ENCODE peak calls at places on chromosomes 1 and 21, in eight cellular contexts. One of them, this sample, is unnamed.

GRCh38 chr1:199223936-199224335 is 585.1 kb downstream of the PTPRC start:
- DNase-seq in CD8-positive, alpha-beta T cell: no peak
- DNase-seq in prostate gland: no peak
- DNase-seq in ovary: no peak
- DNase-seq in H9: no peak
- DNase-seq in suprapubic skin: no peak
- DNase-seq in AG04450: no peak
- DNase-seq in psoas muscle: no peak
- DNase-seq in this sample: no peak

GRCh38 chr1:171606402-171606941 is 15.6 kb upstream of the MYOCOS start:
- DNase-seq in CD8-positive, alpha-beta T cell: no peak
- DNase-seq in prostate gland: no peak
- DNase-seq in ovary: no peak
- DNase-seq in H9: no peak
- DNase-seq in suprapubic skin: no peak
- DNase-seq in AG04450: no peak
- DNase-seq in psoas muscle: no peak
- DNase-seq in this sample: no peak

GRCh38 chr1:203926025-203926540 is 64.7 kb downstream of the SNRPE start:
- DNase-seq in CD8-positive, alpha-beta T cell: no peak
- DNase-seq in prostate gland: no peak
- DNase-seq in ovary: no peak
- DNase-seq in H9: no peak
- DNase-seq in suprapubic skin: no peak
- DNase-seq in AG04450: peak; percentile 29
- DNase-seq in psoas muscle: no peak
- DNase-seq in this sample: no peak

GRCh38 chr1:232211149-232211548 is 418.8 kb downstream of the SIPA1L2 start:
- DNase-seq in CD8-positive, alpha-beta T cell: no peak
- DNase-seq in prostate gland: no peak
- DNase-seq in ovary: no peak
- DNase-seq in H9: peak; percentile 79
- DNase-seq in suprapubic skin: no peak
- DNase-seq in AG04450: no peak
- DNase-seq in psoas muscle: no peak
- DNase-seq in this sample: no peak

GRCh38 chr1:9265966-9266365 is 26.7 kb upstream of the SPSB1 start:
- DNase-seq in CD8-positive, alpha-beta T cell: no peak
- DNase-seq in prostate gland: no peak
- DNase-seq in ovary: peak; percentile 44
- DNase-seq in H9: no peak
- DNase-seq in suprapubic skin: no peak
- DNase-seq in AG04450: no peak
- DNase-seq in psoas muscle: no peak
- DNase-seq in this sample: no peak

GRCh38 chr1:50603274-50604271 is 180.3 kb upstream of the DMRTA2 start:
- DNase-seq in CD8-positive, alpha-beta T cell: no peak
- DNase-seq in prostate gland: peak; percentile 80
- DNase-seq in ovary: no peak
- DNase-seq in H9: no peak
- DNase-seq in suprapubic skin: no peak
- DNase-seq in AG04450: no peak
- DNase-seq in psoas muscle: no peak
- DNase-seq in this sample: no peak

GRCh38 chr1:110633646-110634030 is 27.5 kb upstream of the KCNA2 start:
- DNase-seq in CD8-positive, alpha-beta T cell: no peak
- DNase-seq in prostate gland: no peak
- DNase-seq in ovary: no peak
- DNase-seq in H9: no peak
- DNase-seq in suprapubic skin: no peak
- DNase-seq in AG04450: no peak
- DNase-seq in psoas muscle: no peak
- DNase-seq in this sample: no peak

GRCh38 chr1:54888080-54888733 is 1.2 kb upstream of the DHCR24 start:
- DNase-seq in CD8-positive, alpha-beta T cell: no peak
- DNase-seq in prostate gland: no peak
- DNase-seq in ovary: no peak
- DNase-seq in H9: peak; percentile 54
- DNase-seq in suprapubic skin: no peak
- DNase-seq in AG04450: no peak
- DNase-seq in psoas muscle: no peak
- DNase-seq in this sample: no peak

GRCh38 chr1:115135681-115136080 is 46.4 kb upstream of the TSPAN2 start:
- DNase-seq in CD8-positive, alpha-beta T cell: no peak
- DNase-seq in prostate gland: no peak
- DNase-seq in ovary: no peak
- DNase-seq in H9: no peak
- DNase-seq in suprapubic skin: no peak
- DNase-seq in AG04450: no peak
- DNase-seq in psoas muscle: no peak
- DNase-seq in this sample: no peak

GRCh38 chr1:46622341-46622740 is 5.7 kb upstream of the MOB3C start:
- DNase-seq in CD8-positive, alpha-beta T cell: no peak
- DNase-seq in prostate gland: no peak
- DNase-seq in ovary: no peak
- DNase-seq in H9: peak; percentile 56
- DNase-seq in suprapubic skin: no peak
- DNase-seq in AG04450: no peak
- DNase-seq in psoas muscle: no peak
- DNase-seq in this sample: no peak

GRCh38 chr21:38312822-38313221 is 56.0 kb downstream of the KCNJ15 start:
- DNase-seq in CD8-positive, alpha-beta T cell: no peak
- DNase-seq in prostate gland: no peak
- DNase-seq in ovary: no peak
- DNase-seq in H9: no peak
- DNase-seq in suprapubic skin: no peak
- DNase-seq in AG04450: no peak
- DNase-seq in psoas muscle: no peak
- DNase-seq in this sample: no peak

GRCh38 chr21:38308785-38309119 is 52.0 kb downstream of the KCNJ15 start:
- DNase-seq in CD8-positive, alpha-beta T cell: no peak
- DNase-seq in prostate gland: no peak
- DNase-seq in ovary: no peak
- DNase-seq in H9: no peak
- DNase-seq in suprapubic skin: no peak
- DNase-seq in AG04450: no peak
- DNase-seq in psoas muscle: no peak
- DNase-seq in this sample: no peak

GRCh38 chr21:38311765-38312164 is 55.0 kb downstream of the KCNJ15 start:
- DNase-seq in CD8-positive, alpha-beta T cell: no peak
- DNase-seq in prostate gland: no peak
- DNase-seq in ovary: no peak
- DNase-seq in H9: no peak
- DNase-seq in suprapubic skin: no peak
- DNase-seq in AG04450: no peak
- DNase-seq in psoas muscle: no peak
- DNase-seq in this sample: no peak

GRCh38 chr21:38310619-38311018 is 53.8 kb downstream of the KCNJ15 start:
- DNase-seq in CD8-positive, alpha-beta T cell: no peak
- DNase-seq in prostate gland: no peak
- DNase-seq in ovary: no peak
- DNase-seq in H9: no peak
- DNase-seq in suprapubic skin: no peak
- DNase-seq in AG04450: no peak
- DNase-seq in psoas muscle: no peak
- DNase-seq in this sample: no peak

GRCh38 chr21:38311091-38311490 is 54.3 kb downstream of the KCNJ15 start:
- DNase-seq in CD8-positive, alpha-beta T cell: no peak
- DNase-seq in prostate gland: no peak
- DNase-seq in ovary: no peak
- DNase-seq in H9: no peak
- DNase-seq in suprapubic skin: no peak
- DNase-seq in AG04450: no peak
- DNase-seq in psoas muscle: no peak
- DNase-seq in this sample: no peak
- H3K27ac ChIP-seq in CD8-positive, alpha-beta T cell: no peak overlapping the region
- H3K27ac ChIP-seq in prostate gland: no peak overlapping the region
- H3K27ac ChIP-seq in ovary: no peak overlapping the region
- H3K27ac ChIP-seq in H9: no peak overlapping the region
- H3K27ac ChIP-seq in suprapubic skin: no peak overlapping the region
- H3K27ac ChIP-seq in AG04450: no peak overlapping the region
- H3K27ac ChIP-seq in psoas muscle: no peak overlapping the region
- H3K27ac ChIP-seq in this sample: no peak overlapping the region

GRCh38 chr1:109319114-109319513 is 12.3 kb upstream of the MYBPHL start:
- DNase-seq in CD8-positive, alpha-beta T cell: no peak
- DNase-seq in prostate gland: no peak
- DNase-seq in ovary: no peak
- DNase-seq in H9: no peak
- DNase-seq in suprapubic skin: no peak
- DNase-seq in AG04450: no peak
- DNase-seq in psoas muscle: no peak
- DNase-seq in this sample: no peak
- H3K27ac ChIP-seq in CD8-positive, alpha-beta T cell: no peak overlapping the region
- H3K27ac ChIP-seq in prostate gland: no peak overlapping the region
- H3K27ac ChIP-seq in ovary: no peak overlapping the region
- H3K27ac ChIP-seq in H9: no peak overlapping the region
- H3K27ac ChIP-seq in suprapubic skin: no peak overlapping the region
- H3K27ac ChIP-seq in AG04450: no peak overlapping the region
- H3K27ac ChIP-seq in psoas muscle: no peak overlapping the region
- H3K27ac ChIP-seq in this sample: no peak overlapping the region

GRCh38 chr1:228013322-228014234 is 6.8 kb downstream of the WNT3A start:
- DNase-seq in CD8-positive, alpha-beta T cell: no peak
- DNase-seq in prostate gland: peak; percentile 85
- DNase-seq in ovary: no peak
- DNase-seq in H9: no peak
- DNase-seq in suprapubic skin: peak; percentile 81
- DNase-seq in AG04450: no peak
- DNase-seq in psoas muscle: peak; percentile 37
- DNase-seq in this sample: no peak
- H3K27ac ChIP-seq in CD8-positive, alpha-beta T cell: no peak overlapping the region
- H3K27ac ChIP-seq in prostate gland: peak overlapping the region; percentile 29
- H3K27ac ChIP-seq in ovary: no peak overlapping the region
- H3K27ac ChIP-seq in H9: no peak overlapping the region
- H3K27ac ChIP-seq in suprapubic skin: no peak overlapping the region
- H3K27ac ChIP-seq in AG04450: no peak overlapping the region
- H3K27ac ChIP-seq in psoas muscle: no peak overlapping the region
- H3K27ac ChIP-seq in this sample: no peak overlapping the region

DNA sequence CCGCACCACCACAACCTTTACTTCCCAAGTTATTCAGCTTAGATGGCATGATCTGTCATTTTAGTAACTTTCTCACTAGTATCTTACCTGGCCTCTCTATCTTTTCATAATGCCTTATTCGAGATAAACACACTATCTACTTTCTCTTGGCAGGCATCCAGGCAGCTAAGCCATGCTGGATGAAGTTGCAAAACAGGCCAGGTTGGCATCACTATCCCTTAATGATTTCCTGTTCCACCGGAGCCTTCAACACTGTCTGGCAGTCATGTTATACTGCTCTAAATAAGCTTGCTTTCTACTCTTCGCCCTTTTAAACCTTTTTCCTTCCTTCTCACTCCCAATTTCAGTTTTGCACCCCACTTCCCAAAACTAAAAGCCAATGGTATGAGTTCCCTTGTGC is 12.0 kb upstream of the KCNH1 start:
- DNase-seq in CD8-positive, alpha-beta T cell: no peak
- DNase-seq in prostate gland: peak; percentile 46
- DNase-seq in ovary: no peak
- DNase-seq in H9: no peak
- DNase-seq in suprapubic skin: no peak
- DNase-seq in AG04450: no peak
- DNase-seq in psoas muscle: no peak
- DNase-seq in this sample: no peak
- H3K27ac ChIP-seq in CD8-positive, alpha-beta T cell: no peak overlapping the region
- H3K27ac ChIP-seq in prostate gland: no peak overlapping the region
- H3K27ac ChIP-seq in ovary: no peak overlapping the region
- H3K27ac ChIP-seq in H9: no peak overlapping the region
- H3K27ac ChIP-seq in suprapubic skin: no peak overlapping the region
- H3K27ac ChIP-seq in AG04450: no peak overlapping the region
- H3K27ac ChIP-seq in psoas muscle: no peak overlapping the region
- H3K27ac ChIP-seq in this sample: no peak overlapping the region

GRCh38 chr1:32779242-32779641 is 37.9 kb downstream of the YARS1 start:
- DNase-seq in CD8-positive, alpha-beta T cell: no peak
- DNase-seq in prostate gland: no peak
- DNase-seq in ovary: no peak
- DNase-seq in H9: no peak
- DNase-seq in suprapubic skin: no peak
- DNase-seq in AG04450: no peak
- DNase-seq in psoas muscle: no peak
- DNase-seq in this sample: no peak

GRCh38 chr1:32780628-32781267 is 36.4 kb downstream of the YARS1 start:
- DNase-seq in CD8-positive, alpha-beta T cell: no peak
- DNase-seq in prostate gland: no peak
- DNase-seq in ovary: no peak
- DNase-seq in H9: no peak
- DNase-seq in suprapubic skin: no peak
- DNase-seq in AG04450: no peak
- DNase-seq in psoas muscle: no peak
- DNase-seq in this sample: no peak

GRCh38 chr1:32783851-32784250 is 33.3 kb downstream of the YARS1 start:
- DNase-seq in CD8-positive, alpha-beta T cell: no peak
- DNase-seq in prostate gland: no peak
- DNase-seq in ovary: no peak
- DNase-seq in H9: no peak
- DNase-seq in suprapubic skin: no peak
- DNase-seq in AG04450: no peak
- DNase-seq in psoas muscle: no peak
- DNase-seq in this sample: no peak

GRCh38 chr1:32782086-32782485 is 35.1 kb downstream of the YARS1 start:
- DNase-seq in CD8-positive, alpha-beta T cell: no peak
- DNase-seq in prostate gland: no peak
- DNase-seq in ovary: no peak
- DNase-seq in H9: no peak
- DNase-seq in suprapubic skin: no peak
- DNase-seq in AG04450: no peak
- DNase-seq in psoas muscle: no peak
- DNase-seq in this sample: no peak

DNA sequence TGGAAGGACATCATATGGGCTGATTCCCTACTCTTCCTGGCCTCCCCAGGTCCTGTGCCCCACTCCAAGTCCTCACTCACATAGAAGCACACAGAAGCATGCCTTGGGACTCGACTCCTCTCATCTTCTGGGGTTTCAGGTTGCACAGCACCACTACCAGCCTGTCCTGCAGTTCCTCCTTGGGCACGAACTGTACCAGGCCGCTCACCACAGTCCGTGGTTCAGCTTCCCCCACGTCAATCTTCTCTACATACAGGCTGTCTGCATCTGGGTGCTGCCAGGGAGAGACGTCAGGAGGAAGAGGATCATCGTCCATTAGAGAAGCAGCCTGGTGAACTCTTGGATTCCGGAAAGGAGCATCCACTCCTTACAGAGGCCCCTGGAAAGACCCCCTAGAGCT is 37.2 kb downstream of the YARS1 start:
- DNase-seq in CD8-positive, alpha-beta T cell: no peak
- DNase-seq in prostate gland: no peak
- DNase-seq in ovary: no peak
- DNase-seq in H9: no peak
- DNase-seq in suprapubic skin: no peak
- DNase-seq in AG04450: no peak
- DNase-seq in psoas muscle: no peak
- DNase-seq in this sample: no peak
- H3K27ac ChIP-seq in CD8-positive, alpha-beta T cell: no peak overlapping the region
- H3K27ac ChIP-seq in prostate gland: no peak overlapping the region
- H3K27ac ChIP-seq in ovary: no peak overlapping the region
- H3K27ac ChIP-seq in H9: no peak overlapping the region
- H3K27ac ChIP-seq in suprapubic skin: no peak overlapping the region
- H3K27ac ChIP-seq in AG04450: peak overlapping the region; percentile 11
- H3K27ac ChIP-seq in psoas muscle: no peak overlapping the region
- H3K27ac ChIP-seq in this sample: no peak overlapping the region

This sample was measured in left ventricle myocardium inferior.